ENCODE peak calls at places on chromosome 9, in seven cellular contexts. Q is colonic mucosa, G is ascending aorta, J is ovary, E is fibroblast of lung, X is endodermal cell, P is Calu3. O is an unnamed sample.

GRCh38 chr9:33440609-33441008 is 6.8 kb downstream of the AQP3 start:
- DNase-seq in G (no peak), P (no peak), J (no peak), X (no peak), Q (no peak), E (no peak), O (no peak)

GRCh38 chr9:20559236-20559896 is 62.9 kb downstream of the MLLT3 start:
- DNase-seq in J (no peak), G (no peak), P (no peak), Q (peak), E (no peak), X (no peak), O (no peak)

GRCh38 chr9:84385357-84386040 is 44.9 kb upstream of the SLC28A3 start:
- DNase-seq in Q (no peak), X (peak), G (no peak), P (no peak), J (no peak), E (no peak), O (no peak)

GRCh38 chr9:116800885-116801284 is 113.8 kb downstream of the TRIM32 start:
- DNase-seq in Q (no peak), E (no peak), G (no peak), P (no peak), X (peak), J (no peak), O (no peak)

GRCh38 chr9:36141288-36141687 is 4.8 kb downstream of the GLIPR2 start:
- DNase-seq in X (peak), Q (no peak), E (peak), G (no peak), J (no peak), P (no peak), O (no peak)

GRCh38 chr9:94081864-94082468 is 2.3 kb upstream of the PTPDC1 start:
- DNase-seq in E (no peak), J (no peak), X (no peak), P (no peak), Q (no peak), G (no peak), O (no peak)

GRCh38 chr9:78291240-78291915 is 5.5 kb upstream of the PSAT1 start:
- DNase-seq in G (no peak), Q (no peak), X (no peak), P (no peak), J (no peak), E (peak), O (no peak)

GRCh38 chr9:124886461-124886860 is 24.5 kb downstream of the ARPC5L start:
- DNase-seq in E (no peak), J (no peak), X (no peak), P (no peak), G (no peak), Q (no peak), O (no peak)

GRCh38 chr9:124066783-124067563 is 55.4 kb downstream of the LHX2 start:
- DNase-seq in X (no peak), E (no peak), P (no peak), G (no peak), J (no peak), Q (no peak), O (no peak)

GRCh38 chr9:3963266-3964019 is 336.4 kb downstream of the GLIS3 start:
- DNase-seq in E (peak), G (no peak), J (peak), X (no peak), P (no peak), Q (peak), O (no peak)

GRCh38 chr9:78010419-78010818 is 21.2 kb downstream of the GNAQ start:
- DNase-seq in J (no peak), Q (no peak), G (no peak), P (no peak), E (no peak), X (no peak), O (no peak)

GRCh38 chr9:3879315-3879714 is 353.5 kb upstream of the RFX3 start:
- DNase-seq in Q (no peak), P (no peak), J (no peak), E (no peak), G (no peak), X (no peak), O (no peak)

GRCh38 chr9:116238225-116238624 is 84.6 kb downstream of the PAPPA start:
- DNase-seq in Q (no peak), X (no peak), P (no peak), J (no peak), G (no peak), E (peak), O (no peak)

GRCh38 chr9:136364942-136365774 is 1.6 kb upstream of the DNLZ start:
- DNase-seq in Q (no peak), P (no peak), E (no peak), G (no peak), X (no peak), J (no peak), O (no peak)

GRCh38 chr9:135509458-135509857 is 9.0 kb downstream of the MRPS2 start:
- DNase-seq in J (no peak), E (no peak), G (no peak), X (no peak), Q (no peak), P (no peak), O (no peak)

GRCh38 chr9:109948453-109948852 is 168.5 kb downstream of the PALM2AKAP2 start:
- DNase-seq in G (no peak), E (no peak), P (no peak), J (no peak), X (no peak), Q (no peak), O (no peak)

GRCh38 chr9:109950710-109951443 is 170.9 kb downstream of the PALM2AKAP2 start:
- DNase-seq in X (no peak), G (no peak), E (no peak), Q (no peak), J (no peak), P (no peak), O (no peak)

GRCh38 chr9:109953300-109953699 is 173.3 kb downstream of the PALM2AKAP2 start:
- DNase-seq in E (no peak), G (no peak), P (no peak), J (no peak), X (no peak), Q (no peak), O (no peak)

GRCh38 chr9:109956811-109957440 is 176.9 kb downstream of the PALM2AKAP2 start:
- DNase-seq in E (peak), X (no peak), P (no peak), G (no peak), J (no peak), Q (no peak), O (no peak)

GRCh38 chr9:109953813-109954489 is 174.0 kb downstream of the PALM2AKAP2 start:
- DNase-seq in G (no peak), E (no peak), Q (no peak), X (no peak), P (no peak), J (no peak), O (no peak)
- TF ChIP-seq CTCF in G (no peak), E (no peak), Q (no peak), X (peak), P (no peak), J (no peak), O (no peak)

DNA sequence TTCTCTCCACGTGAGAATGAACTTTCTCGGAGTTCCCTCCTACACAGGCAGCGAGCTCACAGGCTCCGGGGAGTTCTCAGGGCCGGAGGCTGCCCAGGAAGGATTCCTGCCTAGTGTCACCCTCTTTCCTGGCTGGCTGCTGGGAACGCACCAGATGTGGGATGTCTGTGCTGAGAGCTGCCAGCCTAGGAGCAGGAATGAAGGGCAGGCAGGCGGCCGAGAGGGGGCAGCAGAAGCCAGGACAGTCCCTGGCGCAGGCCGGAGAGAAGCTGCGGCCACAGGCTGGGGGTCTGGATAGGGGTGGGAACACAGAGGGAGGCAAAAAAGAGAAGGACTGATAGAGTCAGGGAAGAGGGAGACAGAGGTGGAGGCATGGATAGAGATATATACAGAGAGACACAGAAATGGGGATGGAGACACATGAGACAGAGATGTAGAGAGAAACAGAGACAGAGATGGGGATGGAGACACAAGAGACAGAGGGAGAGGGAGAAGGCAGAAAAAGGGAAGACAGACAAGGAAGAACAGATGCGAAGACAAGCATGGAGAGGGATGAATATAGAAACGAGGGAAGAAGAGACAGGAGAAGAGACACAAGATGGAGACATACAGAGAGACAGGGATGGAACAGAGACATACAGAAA is 25.3 kb upstream of the ENHO start:
- DNase-seq in E (peak), G (peak), P (peak), Q (peak), X (peak), J (peak), O (no peak)
- TF ChIP-seq CTCF in E (peak), G (peak), P (peak), Q (peak), X (peak), J (peak), O (peak)

GRCh38 chr9:9499546-9499945 is 1113.3 kb downstream of the PTPRD start:
- DNase-seq in P (no peak), G (no peak), X (no peak), E (no peak), Q (no peak), J (no peak), O (no peak)
- TF ChIP-seq CTCF in P (no peak), G (no peak), X (peak), E (no peak), Q (no peak), J (no peak), O (no peak)

GRCh38 chr9:88388886-88389617 is 808 bp downstream of the SPIN1 start:
- DNase-seq in E (peak), Q (peak), G (peak), P (peak), J (peak), X (peak), O (peak)

GRCh38 chr9:88387733-88388202 is 476 bp upstream of the SPIN1 start:
- DNase-seq in X (no peak), Q (peak), G (peak), P (no peak), J (peak), E (peak), O (no peak)

GRCh38 chr9:88387035-88387732 is 1.1 kb upstream of the SPIN1 start:
- DNase-seq in Q (peak), E (peak), X (no peak), G (peak), J (peak), P (peak), O (no peak)

GRCh38 chr9:88390371-88390990 is 2.2 kb downstream of the SPIN1 start:
- DNase-seq in J (no peak), P (no peak), G (no peak), E (peak), Q (no peak), X (no peak), O (no peak)

DNA sequence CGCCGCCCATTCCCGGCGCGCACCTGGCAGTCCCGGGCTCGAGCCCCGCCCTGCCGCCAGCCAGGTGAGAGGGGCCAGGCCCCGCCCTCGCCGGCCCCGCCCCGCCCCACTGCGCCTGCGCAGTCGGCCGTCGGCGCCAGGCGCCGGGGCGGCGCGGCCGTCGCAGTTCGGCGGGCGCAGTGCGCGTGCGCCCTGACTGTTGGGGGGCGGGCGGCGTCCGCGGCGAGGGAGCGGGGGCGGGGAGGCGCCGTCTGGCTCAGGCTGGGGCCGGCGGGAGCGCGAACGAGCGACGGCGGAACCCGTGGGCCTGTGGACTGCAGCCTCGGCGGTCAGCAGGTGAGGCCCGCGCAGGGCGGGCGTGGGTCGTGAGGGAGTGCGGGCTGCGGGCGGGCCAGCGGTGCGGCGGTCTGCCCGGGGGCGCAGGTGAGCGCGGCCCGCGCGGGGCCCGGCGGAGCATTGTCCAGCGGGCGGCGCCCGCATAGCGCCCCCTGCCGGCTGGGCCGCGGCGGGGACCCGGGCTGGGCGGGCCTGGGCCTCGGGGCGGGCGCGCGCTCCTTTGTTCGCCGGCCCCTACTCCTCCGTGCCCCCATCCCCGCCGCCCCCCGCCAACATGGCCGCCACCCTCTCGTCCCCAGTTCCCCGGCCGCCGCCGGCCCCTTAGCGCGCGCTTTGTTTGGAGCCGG is at the start of gene SPIN1:
- DNase-seq in G (peak), E (peak), P (peak), J (peak), Q (peak), X (peak), O (peak)
- TF ChIP-seq CTCF in G (no peak), E (peak), P (no peak), J (peak), Q (no peak), X (peak), O (peak)

DNA sequence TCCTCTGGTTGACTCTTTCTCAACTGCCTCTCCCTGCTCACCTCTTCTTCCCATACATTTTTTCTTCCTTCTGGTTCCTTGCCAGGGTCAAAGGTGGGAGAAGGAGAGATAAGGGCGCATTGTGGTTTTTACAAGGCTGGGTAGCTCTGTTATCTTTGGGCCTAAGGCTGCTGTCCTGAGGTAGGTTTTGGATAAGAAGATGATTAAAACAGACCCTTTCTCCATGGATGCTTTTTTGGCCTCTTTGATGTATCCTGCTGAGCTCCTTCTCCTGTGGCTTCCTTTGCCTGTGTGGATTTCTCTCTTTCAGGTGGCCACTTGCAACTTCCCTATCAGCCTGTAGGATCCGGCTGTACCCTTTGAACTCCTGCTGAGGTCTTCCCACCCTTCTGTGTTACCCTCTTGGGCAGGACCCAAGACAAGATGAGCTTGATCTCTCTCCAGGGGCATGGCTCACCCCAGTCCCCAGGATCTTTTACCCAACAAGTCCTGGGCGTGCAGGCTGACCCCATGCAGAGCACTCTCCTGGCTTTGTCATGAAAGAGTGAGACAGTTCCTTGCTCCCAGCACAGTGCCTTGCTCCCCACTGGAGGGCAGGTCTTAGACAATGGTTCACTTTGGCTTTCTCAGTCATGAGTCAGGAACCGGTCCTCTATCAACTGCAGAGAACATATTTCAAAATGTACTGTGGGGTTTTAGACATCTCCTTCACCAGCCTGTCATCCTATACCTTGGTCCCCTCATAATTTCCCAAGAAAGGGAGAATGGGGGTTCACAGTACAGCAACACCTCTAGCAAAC is 197.9 kb downstream of the TLE4 start:
- DNase-seq in G (no peak), Q (no peak), P (no peak), E (no peak), X (no peak), J (no peak), O (no peak)
- TF ChIP-seq CTCF in G (no peak), Q (no peak), P (no peak), E (no peak), X (peak), J (no peak), O (no peak)

GRCh38 chr9:127570533-127571111 is 41.5 kb upstream of the STXBP1 start:
- DNase-seq in G (peak), P (no peak), Q (no peak), E (no peak), X (no peak), J (no peak), O (no peak)
- TF ChIP-seq CTCF in G (no peak), P (no peak), Q (no peak), E (no peak), X (no peak), J (no peak), O (no peak)

O was measured in natural killer cell.